ENCODE peak calls at places on chromosomes 16 and 17, in nine cellular contexts. M is uterus; L is mammary epithelial cell; W is CD8-positive, alpha-beta T cell; Q is GM23338; H is sigmoid colon; Y is Peyer's patch; S is heart left ventricle; C is breast epithelium. O is an unnamed sample. For H3K4me1, the result is how much of the 10 kb centered on the place peaks cover.

GRCh38 chr17:46911311-46911710 is 11.6 kb upstream of the GOSR2 start:
- DNase-seq in Q (no peak), L (no peak), H (no peak), C (no peak), M (no peak), Y (no peak), S (peak), W (no peak), O (no peak)

GRCh38 chr17:82592289-82592683 is 56.0 kb downstream of the WDR45B start:
- DNase-seq in Y (no peak), L (no peak), W (no peak), S (no peak), M (no peak), Q (no peak), H (no peak), C (no peak), O (no peak)

GRCh38 chr16:79612207-79612606 is 11.7 kb upstream of the MAF start:
- DNase-seq in M (no peak), W (no peak), Q (no peak), Y (no peak), H (no peak), S (no peak), L (peak), C (no peak), O (no peak)

GRCh38 chr16:75593825-75594820 is 27.9 kb downstream of the GABARAPL2 start:
- DNase-seq in Y (no peak), M (no peak), C (no peak), S (no peak), H (no peak), L (peak), Q (peak), W (no peak), O (peak)

GRCh38 chr17:9771465-9771864 is 19.9 kb downstream of the DHRS7C start:
- DNase-seq in M (no peak), C (no peak), Y (no peak), S (no peak), H (no peak), W (no peak), L (no peak), Q (no peak), O (no peak)

GRCh38 chr17:46976626-46977270 is 2.3 kb downstream of the RPRML start:
- DNase-seq in Y (no peak), H (no peak), M (no peak), C (no peak), S (no peak), L (no peak), Q (peak), W (no peak), O (peak)

GRCh38 chr17:64507418-64507766 is 615 bp downstream of the CEP95 start:
- DNase-seq in H (no peak), Q (peak), Y (no peak), M (peak), L (peak), C (no peak), S (no peak), W (peak), O (no peak)

GRCh38 chr17:73787036-73787720 is 142.9 kb upstream of the SDK2 start:
- DNase-seq in S (no peak), L (no peak), M (no peak), Y (no peak), C (no peak), W (no peak), H (no peak), Q (peak), O (peak)

GRCh38 chr16:28105297-28105696 is 41.8 kb upstream of the GSG1L start:
- DNase-seq in Q (no peak), L (no peak), C (no peak), H (no peak), Y (no peak), W (no peak), S (no peak), M (no peak), O (no peak)

GRCh38 chr17:18248300-18248731 is 10.2 kb downstream of the FLII start:
- DNase-seq in Y (peak), M (peak), S (peak), H (peak), L (peak), Q (peak), C (peak), W (peak), O (peak)

GRCh38 chr17:38324141-38324540 is 19.6 kb downstream of the GPR179 start:
- DNase-seq in Y (no peak), C (no peak), L (no peak), S (no peak), Q (no peak), H (no peak), M (no peak), W (no peak), O (peak)

GRCh38 chr17:66533572-66533971 is 231.2 kb downstream of the PRKCA start:
- DNase-seq in S (no peak), Y (no peak), L (no peak), W (no peak), M (peak), Q (peak), C (no peak), H (peak), O (peak)

GRCh38 chr16:27596411-27596810 is 46.5 kb downstream of the KATNIP start:
- DNase-seq in S (no peak), Q (no peak), Y (no peak), L (no peak), W (no peak), C (no peak), H (no peak), M (no peak), O (no peak)

GRCh38 chr17:19386974-19387920 is at the start of gene MFAP4:
- DNase-seq in W (no peak), L (no peak), C (peak), H (peak), Q (peak), Y (no peak), S (peak), M (peak), O (peak)

GRCh38 chr16:600781-601180 is 10.9 kb downstream of the RAB40C start:
- DNase-seq in Y (no peak), W (no peak), M (no peak), H (no peak), L (no peak), C (no peak), S (peak), Q (peak), O (peak)

GRCh38 chr16:28303132-28303531 is 10.8 kb downstream of the SBK1 start:
- DNase-seq in H (no peak), S (no peak), Y (no peak), Q (no peak), C (no peak), M (no peak), W (no peak), L (no peak), O (no peak)

GRCh38 chr16:84048306-84048705 is 5.7 kb upstream of the SLC38A8 start:
- DNase-seq in Y (no peak), M (no peak), H (peak), S (no peak), W (no peak), Q (peak), C (no peak), L (no peak), O (peak)

GRCh38 chr17:76252040-76252954 is 12.0 kb upstream of the RNF157 start:
- DNase-seq in W (no peak), Q (no peak), S (no peak), M (no peak), L (peak), Y (peak), H (peak), C (peak), O (peak)

GRCh38 chr17:46974086-46974485 is 5.0 kb downstream of the RPRML start:
- DNase-seq in S (no peak), C (no peak), M (no peak), W (no peak), Q (no peak), Y (no peak), L (no peak), H (no peak), O (no peak)

GRCh38 chr17:77707546-77707945 is 251.0 kb upstream of the TNRC6C start:
- DNase-seq in C (peak), S (no peak), Y (no peak), M (no peak), L (no peak), Q (no peak), W (no peak), H (no peak), O (peak)

GRCh38 chr17:43601280-43602050 is 55.3 kb upstream of the ETV4 start:
- DNase-seq in W (no peak), M (peak), L (no peak), Q (no peak), C (peak), Y (no peak), S (peak), H (peak), O (no peak)

GRCh38 chr17:78142113-78142861 is 3.9 kb upstream of the C17orf99 start:
- DNase-seq in M (no peak), S (no peak), Q (no peak), H (no peak), W (no peak), C (peak), Y (no peak), L (peak), O (peak)

GRCh38 chr16:27174007-27174406 is 29.3 kb upstream of the KDM8 start:
- DNase-seq in M (no peak), S (no peak), L (no peak), H (no peak), W (peak), Q (no peak), Y (peak), C (no peak), O (no peak)

GRCh38 chr17:13306310-13306962 is 288.6 kb upstream of the ELAC2 start:
- DNase-seq in C (no peak), M (no peak), L (peak), H (no peak), W (no peak), Q (peak), S (no peak), Y (no peak), O (peak)

GRCh38 chr17:41784207-41784744 is 2.2 kb downstream of the JUP start:
- DNase-seq in C (peak), Y (no peak), W (no peak), S (peak), L (peak), M (peak), H (no peak), Q (peak), O (peak)

GRCh38 chr16:74888227-74888862 is 96.6 kb downstream of the WDR59 start:
- DNase-seq in S (no peak), M (no peak), H (no peak), C (no peak), L (no peak), Y (no peak), Q (no peak), W (no peak), O (no peak)

GRCh38 chr16:49952386-49952785 is 72.6 kb upstream of the CNEP1R1 start:
- DNase-seq in Y (no peak), H (peak), W (no peak), C (no peak), S (no peak), L (no peak), M (no peak), Q (no peak), O (peak)

GRCh38 chr16:88428616-88429386 is 24.3 kb upstream of the ZFPM1 start:
- DNase-seq in W (no peak), C (no peak), Q (no peak), Y (no peak), S (no peak), M (no peak), H (no peak), L (no peak), O (no peak)

GRCh38 chr16:6949240-6949639 is 383.4 kb upstream of the RBFOX1 start:
- DNase-seq in W (no peak), Q (no peak), C (no peak), Y (no peak), M (no peak), L (no peak), H (no peak), S (no peak), O (no peak)

GRCh38 chr17:57211543-57211942 is 44.8 kb upstream of the MSI2 start:
- DNase-seq in M (no peak), H (no peak), Y (no peak), L (peak), Q (no peak), C (no peak), W (no peak), S (no peak), O (no peak)

GRCh38 chr16:50598256-50598894 is 50.2 kb downstream of the NKD1 start:
- DNase-seq in W (no peak), S (peak), Y (no peak), L (no peak), H (no peak), C (no peak), Q (no peak), M (no peak), O (no peak)

GRCh38 chr17:1087381-1088241 is 90.7 kb downstream of the TIMM22 start:
- DNase-seq in M (peak), C (peak), L (peak), Y (no peak), S (peak), W (no peak), H (peak), Q (peak), O (peak)

GRCh38 chr16:88335150-88335685 is 47.5 kb upstream of the ZNF469 start:
- DNase-seq in Q (no peak), W (no peak), H (no peak), M (no peak), Y (no peak), S (no peak), C (no peak), L (no peak), O (no peak)

GRCh38 chr17:39629894-39630293 is 3.1 kb downstream of the PPP1R1B start:
- DNase-seq in Q (no peak), L (no peak), H (no peak), Y (no peak), C (no peak), M (no peak), W (no peak), S (no peak), O (no peak)

GRCh38 chr17:33950061-33950460 is 305.0 kb upstream of the CCL2 start:
- DNase-seq in Q (no peak), L (no peak), M (no peak), H (no peak), C (no peak), S (no peak), W (no peak), Y (no peak), O (no peak)

GRCh38 chr17:10618202-10618635 is 38.9 kb downstream of the MYH3 start:
- DNase-seq in L (peak), S (peak), H (peak), Q (peak), Y (peak), W (peak), M (peak), C (peak), O (peak)

GRCh38 chr17:4604111-4604644 is 19.8 kb downstream of the SMTNL2 start:
- DNase-seq in Q (no peak), W (no peak), L (no peak), H (peak), C (peak), Y (no peak), M (peak), S (peak), O (peak)

GRCh38 chr17:67442787-67443624 is 65.9 kb downstream of the PITPNC1 start:
- DNase-seq in M (peak), W (no peak), C (no peak), H (no peak), L (no peak), Y (no peak), Q (peak), S (no peak), O (no peak)

GRCh38 chr16:89188064-89188441 is 12.3 kb downstream of the SLC22A31 start:
- DNase-seq in Q (no peak), M (no peak), S (peak), C (no peak), W (peak), L (no peak), Y (no peak), H (no peak), O (no peak)

GRCh38 chr17:80290199-80290598 is 29.5 kb downstream of the RNF213 start:
- DNase-seq in Q (no peak), L (no peak), Y (no peak), W (no peak), H (no peak), S (no peak), M (no peak), C (no peak), O (no peak)
- H3K4me1 ChIP-seq in Q (under half), L (under half), Y (under half), W (under half), H (under half), S (under half), M (under half), C (under half), O (under half)

GRCh38 chr16:55033225-55034156 is 102.8 kb downstream of the IRX5 start:
- DNase-seq in Q (no peak), Y (no peak), M (no peak), L (no peak), H (no peak), C (no peak), S (no peak), W (no peak), O (no peak)
- TF ChIP-seq CTCF in Q (no peak), Y (no peak), M (no peak), L (no peak), H (no peak), C (no peak), S (no peak), W (no peak), O (no peak)

DNA sequence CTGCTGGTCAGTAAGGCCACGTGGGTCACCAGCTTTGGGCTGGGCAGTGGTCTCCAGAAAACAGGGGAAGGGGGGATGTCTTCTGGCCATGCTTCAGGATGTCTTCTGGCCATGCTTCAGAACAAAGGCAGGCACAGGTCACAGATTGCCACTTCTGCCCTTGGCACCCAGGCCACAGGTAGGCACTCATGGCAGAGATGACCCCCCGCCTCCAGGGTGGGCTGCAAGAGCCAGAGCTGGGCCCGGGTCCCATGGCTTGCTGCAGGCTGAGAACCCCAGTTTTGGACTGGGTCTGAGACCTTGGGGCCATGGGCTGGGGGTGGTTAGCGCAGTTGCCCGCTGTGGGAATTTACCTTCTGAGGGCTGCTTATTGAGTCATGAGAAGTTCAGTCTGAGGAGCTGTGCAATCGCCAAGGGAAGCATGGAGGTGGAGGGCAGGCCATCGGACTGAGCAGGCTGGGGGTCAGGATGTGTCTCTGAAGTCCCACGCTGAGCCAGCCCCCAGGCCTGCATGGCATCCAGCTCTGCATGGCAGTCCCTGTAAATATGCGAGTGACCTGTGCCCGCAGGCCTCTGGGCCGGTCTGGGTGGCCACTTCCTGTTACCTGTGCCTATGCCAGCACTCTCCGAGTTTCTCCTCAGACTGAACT is 1.6 kb downstream of the ANKRD13B start:
- DNase-seq in Y (no peak), M (peak), W (no peak), Q (no peak), H (no peak), L (no peak), S (peak), C (no peak), O (no peak)
- H3K4me3 ChIP-seq in Y (no peak), M (no peak), W (no peak), Q (peak), H (no peak), L (peak), S (no peak), C (peak), O (no peak)

DNA sequence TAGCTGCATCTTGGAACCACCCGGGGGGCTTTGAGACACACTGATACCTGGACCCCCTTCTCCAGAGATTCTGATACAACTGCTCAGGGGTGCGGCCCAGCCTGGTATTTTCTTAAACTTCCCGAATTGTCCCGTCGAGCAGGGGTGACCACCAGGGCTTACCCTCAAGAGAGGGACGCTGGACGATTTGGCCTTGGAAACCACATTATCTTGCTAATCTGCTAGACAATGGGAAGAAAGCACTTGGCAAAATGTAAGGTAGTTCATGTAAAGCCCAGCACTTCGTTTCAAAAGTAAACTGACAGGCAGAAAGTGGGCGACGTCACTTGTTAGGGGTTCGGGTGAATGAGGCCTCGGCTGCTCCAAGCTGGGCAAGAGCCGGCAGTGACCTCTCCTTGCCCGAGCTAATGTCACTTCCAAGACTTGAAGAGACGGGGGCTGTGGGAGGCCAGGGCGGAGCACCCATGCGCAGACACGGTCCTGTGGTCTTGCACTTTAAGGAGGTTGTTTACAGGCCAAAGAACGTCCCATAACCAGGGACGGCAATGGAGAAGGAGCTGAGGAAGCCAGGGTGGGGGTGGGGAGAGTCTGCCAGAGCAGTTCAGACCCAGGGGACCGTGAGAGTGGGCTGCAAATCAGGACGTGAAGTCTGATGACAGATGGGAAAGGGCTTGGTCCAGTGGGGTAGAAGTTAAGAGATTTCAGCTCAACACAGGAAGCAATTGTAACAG is 152.7 kb upstream of the GSE1 start:
- DNase-seq in M (no peak), C (no peak), Y (no peak), S (no peak), L (no peak), Q (peak), W (no peak), H (no peak), O (peak)
- H3K4me1 ChIP-seq in M (half or more), C (under half), Y (under half), S (under half), L (under half), Q (under half), W (under half), H (half or more), O (under half)

GRCh38 chr17:2122641-2123302 is 67.9 kb downstream of the HIC1 start:
- DNase-seq in H (peak), W (no peak), L (peak), Q (peak), C (peak), Y (no peak), S (peak), M (peak), O (peak)
- TF ChIP-seq CTCF in H (no peak), W (no peak), L (no peak), Q (no peak), C (no peak), Y (no peak), S (no peak), M (peak), O (peak)

DNA sequence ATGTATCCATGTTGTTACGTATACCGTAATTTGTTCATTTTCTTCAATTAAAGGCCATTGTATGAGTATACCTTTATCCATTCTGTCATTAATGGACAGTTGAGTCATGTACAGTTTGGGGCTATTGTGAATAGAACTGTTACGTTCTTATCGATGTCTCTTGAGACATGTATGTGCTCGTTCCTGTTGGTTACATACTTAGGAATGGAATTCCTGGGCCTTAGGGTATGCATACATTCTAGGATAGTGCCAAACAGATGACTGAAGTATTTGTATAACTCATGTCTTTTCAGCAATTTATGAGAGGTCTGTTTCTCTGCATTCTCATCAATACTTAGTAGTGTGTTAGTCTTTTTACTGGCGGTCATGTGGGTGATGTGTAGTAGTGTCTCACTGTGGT is 81.3 kb downstream of the USP22 start:
- DNase-seq in W (no peak), L (peak), S (no peak), C (no peak), Q (no peak), M (no peak), H (no peak), Y (no peak), O (no peak)
- H3K4me3 ChIP-seq in W (no peak), L (no peak), S (no peak), C (no peak), Q (no peak), M (no peak), H (no peak), Y (no peak), O (no peak)

GRCh38 chr16:81471882-81472281 is 27.3 kb downstream of the CMIP start:
- DNase-seq in C (no peak), Q (no peak), M (no peak), S (no peak), L (no peak), H (no peak), Y (no peak), W (no peak), O (no peak)
- H3K4me1 ChIP-seq in C (under half), Q (under half), M (under half), S (under half), L (under half), H (under half), Y (under half), W (half or more), O (under half)